ENCODE peak calls at places on chromosomes 5 and 9, in eight cellular contexts. B, W, Y, A, E, C, F and V are unnamed samples.

GRCh38 chr9:133714606-133715294 is 23.4 kb downstream of the SARDH start:
- DNase-seq in Y (no peak), F (no peak), E (no peak), W (no peak), C (peak), B (no peak), A (no peak), V (peak)

GRCh38 chr5:96703384-96703910 is 41.3 kb downstream of the CAST start:
- DNase-seq in F (no peak), Y (no peak), C (peak), E (no peak), A (no peak), B (no peak), W (no peak), V (peak)

GRCh38 chr5:77995793-77996409 is 219.8 kb upstream of the TBCA start:
- DNase-seq in Y (no peak), F (peak), A (no peak), B (no peak), W (no peak), E (peak), C (no peak), V (no peak)

GRCh38 chr5:97735209-97735608 is 552.2 kb upstream of the RIOK2 start:
- DNase-seq in W (no peak), F (no peak), Y (no peak), A (no peak), C (peak), E (no peak), B (peak), V (peak)

GRCh38 chr9:82882744-82883143 is 180.2 kb downstream of the RASEF start:
- DNase-seq in A (no peak), E (no peak), C (peak), B (no peak), W (no peak), F (no peak), Y (no peak), V (no peak)

GRCh38 chr9:137376386-137376785 is 46.6 kb downstream of the EXD3 start:
- DNase-seq in W (no peak), A (no peak), C (no peak), F (no peak), Y (no peak), B (no peak), E (no peak), V (no peak)

GRCh38 chr5:150278916-150279315 is 10.7 kb downstream of the CAMK2A start:
- DNase-seq in E (no peak), A (no peak), B (peak), W (no peak), C (peak), Y (no peak), F (no peak), V (peak)

GRCh38 chr5:45696206-45696836 is at the start of gene HCN1:
- DNase-seq in A (peak), C (no peak), B (peak), F (peak), W (peak), E (peak), Y (peak), V (peak)

GRCh38 chr9:71490810-71491209 is 277.5 kb downstream of the CEMIP2 start:
- DNase-seq in Y (no peak), C (no peak), A (no peak), W (no peak), E (peak), B (peak), F (no peak), V (peak)

GRCh38 chr5:9559965-9560364 is 14.1 kb upstream of the SEMA5A start:
- DNase-seq in E (no peak), W (no peak), B (no peak), F (no peak), C (no peak), A (no peak), Y (no peak), V (no peak)

GRCh38 chr9:126971261-126971660 is 56.7 kb downstream of the RALGPS1 start:
- DNase-seq in B (no peak), F (no peak), W (no peak), C (no peak), E (no peak), Y (no peak), A (no peak), V (no peak)

GRCh38 chr9:85377751-85378289 is 363.9 kb downstream of the AGTPBP1 start:
- DNase-seq in A (no peak), E (peak), W (no peak), F (no peak), Y (no peak), C (no peak), B (no peak), V (no peak)

GRCh38 chr5:170923910-170924620 is 62.2 kb downstream of the RANBP17 start:
- DNase-seq in Y (no peak), B (no peak), E (no peak), C (no peak), W (no peak), A (no peak), F (no peak), V (no peak)

GRCh38 chr5:158838788-158839187 is 260.9 kb downstream of the EBF1 start:
- DNase-seq in A (no peak), B (no peak), Y (no peak), C (no peak), E (no peak), F (no peak), W (no peak), V (no peak)

GRCh38 chr5:90909091-90909503 is 350.5 kb downstream of the ADGRV1 start:
- DNase-seq in B (no peak), F (no peak), C (no peak), E (no peak), Y (no peak), W (no peak), A (no peak), V (peak)

GRCh38 chr9:99158629-99159028 is 53.7 kb downstream of the TGFBR1 start:
- DNase-seq in A (no peak), Y (no peak), E (no peak), B (no peak), C (no peak), F (no peak), W (no peak), V (no peak)

GRCh38 chr5:145945620-145946111 is 9.3 kb downstream of the SH3RF2 start:
- DNase-seq in B (no peak), A (no peak), F (no peak), Y (no peak), W (no peak), E (no peak), C (no peak), V (no peak)

GRCh38 chr5:74206571-74207550 is 433.7 kb downstream of the ENC1 start:
- DNase-seq in B (peak), W (peak), C (peak), E (peak), F (peak), Y (no peak), A (no peak), V (peak)

GRCh38 chr5:173397531-173397930 is 69.3 kb upstream of the STC2 start:
- DNase-seq in E (no peak), Y (no peak), B (peak), A (no peak), W (no peak), F (no peak), C (no peak), V (no peak)

GRCh38 chr9:17031546-17031945 is 103.3 kb upstream of the CNTLN start:
- DNase-seq in A (no peak), E (no peak), B (no peak), W (no peak), Y (no peak), C (no peak), F (no peak), V (peak)

GRCh38 chr5:35838370-35839042 is 18.2 kb upstream of the IL7R start:
- DNase-seq in B (no peak), F (no peak), E (no peak), C (peak), W (no peak), A (no peak), Y (no peak), V (no peak)

GRCh38 chr5:135448796-135449507 is 1.8 kb upstream of the DCANP1 start:
- DNase-seq in C (peak), Y (no peak), B (no peak), E (no peak), F (no peak), A (no peak), W (no peak), V (no peak)

GRCh38 chr5:96751203-96752169 is 56.3 kb downstream of the ERAP1 start:
- DNase-seq in B (no peak), W (no peak), Y (no peak), E (no peak), F (no peak), C (no peak), A (no peak), V (no peak)

GRCh38 chr5:51860532-51861018 is 477.3 kb downstream of the ISL1 start:
- DNase-seq in Y (no peak), B (no peak), E (no peak), A (no peak), W (no peak), F (no peak), C (no peak), V (no peak)

GRCh38 chr9:93823245-93824072 is 131.7 kb downstream of the BARX1 start:
- DNase-seq in A (no peak), F (no peak), B (peak), E (no peak), C (no peak), Y (no peak), W (no peak), V (no peak)

GRCh38 chr9:1514241-1514640 is 464.1 kb downstream of the DMRT2 start:
- DNase-seq in A (no peak), Y (no peak), F (no peak), C (no peak), W (no peak), B (no peak), E (no peak), V (no peak)

GRCh38 chr5:160133071-160133917 is 14.0 kb upstream of the PWWP2A start:
- DNase-seq in A (peak), B (peak), C (no peak), Y (no peak), F (no peak), E (peak), W (no peak), V (peak)

GRCh38 chr9:136545065-136545965 is 533 bp downstream of the NOTCH1 start:
- DNase-seq in W (no peak), Y (peak), E (peak), B (peak), A (peak), C (peak), F (no peak), V (no peak)

GRCh38 chr5:134649163-134649916 is 755 bp downstream of the SEC24A start:
- DNase-seq in A (no peak), C (peak), B (peak), Y (no peak), E (no peak), F (no peak), W (no peak), V (no peak)

GRCh38 chr5:87649455-87649854 is 236.7 kb upstream of the CCNH start:
- DNase-seq in F (no peak), W (no peak), C (no peak), B (no peak), E (no peak), Y (no peak), A (no peak), V (peak)

GRCh38 chr5:8644377-8644776 is 775.4 kb downstream of the MTRR start:
- DNase-seq in F (no peak), Y (no peak), A (no peak), B (no peak), W (no peak), E (no peak), C (no peak), V (no peak)

GRCh38 chr5:142143878-142144277 is 35.3 kb downstream of the NDFIP1 start:
- DNase-seq in B (peak), F (no peak), A (no peak), C (peak), Y (no peak), E (peak), W (no peak), V (peak)

GRCh38 chr9:16342621-16343020 is 527.8 kb downstream of the BNC2 start:
- DNase-seq in B (no peak), W (no peak), Y (no peak), E (no peak), A (no peak), F (no peak), C (no peak), V (peak)

GRCh38 chr5:84885479-84886258 is 501.0 kb upstream of the EDIL3 start:
- DNase-seq in B (no peak), E (peak), F (no peak), C (peak), W (no peak), Y (no peak), A (no peak), V (peak)

GRCh38 chr5:131521252-131521651 is 113.8 kb downstream of the RAPGEF6 start:
- DNase-seq in Y (no peak), C (peak), E (no peak), A (no peak), F (no peak), W (no peak), B (no peak), V (peak)

GRCh38 chr5:42759456-42759855 is 2.8 kb downstream of the CCDC152 start:
- DNase-seq in W (no peak), Y (no peak), A (no peak), E (no peak), B (no peak), F (no peak), C (no peak), V (no peak)

GRCh38 chr5:172106511-172107356 is 81.3 kb downstream of the STK10 start:
- DNase-seq in Y (peak), A (peak), B (peak), F (no peak), W (peak), E (peak), C (peak), V (no peak)

GRCh38 chr9:121298016-121298538 is 30.1 kb downstream of the GSN start:
- DNase-seq in C (no peak), E (no peak), F (no peak), Y (no peak), B (no peak), W (no peak), A (no peak), V (no peak)